ENCODE peak calls at places on chromosomes 4 and X, in six cellular contexts. One of them, this sample, is unnamed.

GRCh38 chr4:186201535-186202230 is 10.3 kb downstream of the CYP4V2 start:
- DNase-seq in WERI-Rb-1: peak
- DNase-seq in fibroblast of pulmonary artery: peak
- DNase-seq in HFFc6: peak
- DNase-seq in dorsolateral prefrontal cortex: no peak
- DNase-seq in left lung: no peak
- DNase-seq in this sample: peak

GRCh38 chrX:3962511-3963350 is 249.3 kb upstream of the PRKX start:
- DNase-seq in HFFc6: no peak
- DNase-seq in left lung: no peak
- DNase-seq in dorsolateral prefrontal cortex: no peak
- DNase-seq in WERI-Rb-1: no peak
- DNase-seq in fibroblast of pulmonary artery: peak
- DNase-seq in this sample: peak

GRCh38 chrX:107678957-107679740 is 50.8 kb downstream of the PRPS1 start:
- DNase-seq in left lung: peak
- DNase-seq in HFFc6: peak
- DNase-seq in fibroblast of pulmonary artery: peak
- DNase-seq in WERI-Rb-1: no peak
- DNase-seq in dorsolateral prefrontal cortex: no peak
- DNase-seq in this sample: no peak

GRCh38 chr4:153223935-153224334 is 19.7 kb downstream of the TRIM2 start:
- DNase-seq in HFFc6: no peak
- DNase-seq in fibroblast of pulmonary artery: peak
- DNase-seq in WERI-Rb-1: no peak
- DNase-seq in left lung: no peak
- DNase-seq in dorsolateral prefrontal cortex: no peak
- DNase-seq in this sample: no peak

GRCh38 chrX:129845616-129846190 is 2.0 kb upstream of the ZDHHC9 start:
- DNase-seq in HFFc6: no peak
- DNase-seq in WERI-Rb-1: no peak
- DNase-seq in left lung: no peak
- DNase-seq in dorsolateral prefrontal cortex: no peak
- DNase-seq in fibroblast of pulmonary artery: no peak
- DNase-seq in this sample: no peak

GRCh38 chrX:40320819-40321218 is 223.1 kb upstream of the BCOR start:
- DNase-seq in WERI-Rb-1: no peak
- DNase-seq in fibroblast of pulmonary artery: no peak
- DNase-seq in HFFc6: no peak
- DNase-seq in dorsolateral prefrontal cortex: no peak
- DNase-seq in left lung: no peak
- DNase-seq in this sample: no peak

GRCh38 chr4:145438298-145438697 is 43.4 kb upstream of the SMAD1 start:
- DNase-seq in fibroblast of pulmonary artery: no peak
- DNase-seq in HFFc6: no peak
- DNase-seq in left lung: no peak
- DNase-seq in WERI-Rb-1: no peak
- DNase-seq in dorsolateral prefrontal cortex: no peak
- DNase-seq in this sample: no peak

GRCh38 chr4:66433706-66434105 is 763.4 kb upstream of the EPHA5 start:
- DNase-seq in WERI-Rb-1: no peak
- DNase-seq in left lung: no peak
- DNase-seq in dorsolateral prefrontal cortex: no peak
- DNase-seq in HFFc6: no peak
- DNase-seq in fibroblast of pulmonary artery: no peak
- DNase-seq in this sample: no peak

GRCh38 chr4:77308843-77309242 is 151.8 kb downstream of the CCNG2 start:
- DNase-seq in HFFc6: peak
- DNase-seq in fibroblast of pulmonary artery: peak
- DNase-seq in left lung: no peak
- DNase-seq in dorsolateral prefrontal cortex: no peak
- DNase-seq in WERI-Rb-1: no peak
- DNase-seq in this sample: no peak

GRCh38 chr4:162164881-162165528 is 1.2 kb upstream of the FSTL5 start:
- DNase-seq in WERI-Rb-1: no peak
- DNase-seq in dorsolateral prefrontal cortex: no peak
- DNase-seq in left lung: no peak
- DNase-seq in fibroblast of pulmonary artery: no peak
- DNase-seq in HFFc6: no peak
- DNase-seq in this sample: no peak
- TF ChIP-seq CTCF in WERI-Rb-1: no peak
- TF ChIP-seq CTCF in dorsolateral prefrontal cortex: no peak
- TF ChIP-seq CTCF in left lung: no peak
- TF ChIP-seq CTCF in fibroblast of pulmonary artery: no peak
- TF ChIP-seq CTCF in HFFc6: no peak
- TF ChIP-seq CTCF in this sample: no peak

DNA sequence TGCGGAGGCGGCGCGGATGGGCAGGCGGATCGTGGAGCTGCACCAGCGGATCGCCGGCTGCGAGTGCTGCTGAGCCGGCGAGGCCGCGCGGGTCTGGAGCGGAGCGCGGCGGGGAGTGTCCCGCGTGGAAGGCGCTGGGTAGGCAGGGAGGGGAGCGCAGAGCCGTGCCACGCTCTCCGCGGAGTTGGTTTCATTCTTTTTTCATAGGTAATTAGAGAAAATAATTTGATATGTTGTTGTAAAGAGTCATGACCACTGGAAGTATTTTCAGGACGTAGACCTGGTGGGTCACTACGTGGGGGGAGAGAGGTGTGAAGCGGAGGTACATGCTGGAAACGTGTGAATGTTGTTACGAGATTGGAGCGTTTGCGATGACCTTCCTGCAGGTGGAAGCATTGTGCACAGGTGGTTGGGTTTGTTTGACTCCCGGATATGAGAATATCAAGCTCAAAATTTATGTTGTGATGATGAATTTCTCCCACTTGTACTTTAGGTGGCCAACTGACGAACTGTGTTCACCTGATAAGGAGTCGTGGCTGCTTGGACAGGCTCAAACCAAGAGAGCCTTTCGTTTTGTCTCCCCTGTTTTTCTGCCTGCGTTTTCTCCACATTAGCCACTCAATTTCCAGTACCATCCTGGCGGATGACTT is 19.1 kb upstream of the S100P start:
- DNase-seq in WERI-Rb-1: peak
- DNase-seq in HFFc6: no peak
- DNase-seq in dorsolateral prefrontal cortex: no peak
- DNase-seq in fibroblast of pulmonary artery: peak
- DNase-seq in left lung: no peak
- DNase-seq in this sample: no peak
- TF ChIP-seq CTCF in WERI-Rb-1: peak
- TF ChIP-seq CTCF in HFFc6: peak
- TF ChIP-seq CTCF in dorsolateral prefrontal cortex: no peak
- TF ChIP-seq CTCF in fibroblast of pulmonary artery: peak
- TF ChIP-seq CTCF in left lung: no peak
- TF ChIP-seq CTCF in this sample: peak

DNA sequence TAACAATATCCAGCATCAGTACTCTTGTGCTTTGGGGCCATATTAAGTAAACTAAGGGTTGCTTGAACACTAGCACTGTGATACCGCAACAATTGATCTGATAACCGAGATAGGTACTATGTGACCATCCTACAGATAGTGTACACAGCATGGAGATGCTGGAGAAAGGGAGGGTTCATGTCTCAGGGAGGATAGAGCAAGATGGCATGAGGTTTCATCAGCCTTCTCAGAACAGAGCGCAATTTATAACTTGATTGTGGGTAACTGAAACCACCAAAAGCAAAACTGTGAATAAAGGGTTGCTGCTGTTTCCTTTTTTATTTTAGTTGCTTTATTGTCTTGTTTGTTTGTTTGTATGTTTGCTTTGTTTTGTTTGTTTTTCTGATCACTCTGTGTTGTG is 1449.7 kb downstream of the PCDH7 start:
- DNase-seq in HFFc6: no peak
- DNase-seq in WERI-Rb-1: no peak
- DNase-seq in dorsolateral prefrontal cortex: no peak
- DNase-seq in left lung: no peak
- DNase-seq in fibroblast of pulmonary artery: no peak
- DNase-seq in this sample: no peak
- TF ChIP-seq CTCF in HFFc6: no peak
- TF ChIP-seq CTCF in WERI-Rb-1: no peak
- TF ChIP-seq CTCF in dorsolateral prefrontal cortex: no peak
- TF ChIP-seq CTCF in left lung: no peak
- TF ChIP-seq CTCF in fibroblast of pulmonary artery: no peak
- TF ChIP-seq CTCF in this sample: no peak

DNA sequence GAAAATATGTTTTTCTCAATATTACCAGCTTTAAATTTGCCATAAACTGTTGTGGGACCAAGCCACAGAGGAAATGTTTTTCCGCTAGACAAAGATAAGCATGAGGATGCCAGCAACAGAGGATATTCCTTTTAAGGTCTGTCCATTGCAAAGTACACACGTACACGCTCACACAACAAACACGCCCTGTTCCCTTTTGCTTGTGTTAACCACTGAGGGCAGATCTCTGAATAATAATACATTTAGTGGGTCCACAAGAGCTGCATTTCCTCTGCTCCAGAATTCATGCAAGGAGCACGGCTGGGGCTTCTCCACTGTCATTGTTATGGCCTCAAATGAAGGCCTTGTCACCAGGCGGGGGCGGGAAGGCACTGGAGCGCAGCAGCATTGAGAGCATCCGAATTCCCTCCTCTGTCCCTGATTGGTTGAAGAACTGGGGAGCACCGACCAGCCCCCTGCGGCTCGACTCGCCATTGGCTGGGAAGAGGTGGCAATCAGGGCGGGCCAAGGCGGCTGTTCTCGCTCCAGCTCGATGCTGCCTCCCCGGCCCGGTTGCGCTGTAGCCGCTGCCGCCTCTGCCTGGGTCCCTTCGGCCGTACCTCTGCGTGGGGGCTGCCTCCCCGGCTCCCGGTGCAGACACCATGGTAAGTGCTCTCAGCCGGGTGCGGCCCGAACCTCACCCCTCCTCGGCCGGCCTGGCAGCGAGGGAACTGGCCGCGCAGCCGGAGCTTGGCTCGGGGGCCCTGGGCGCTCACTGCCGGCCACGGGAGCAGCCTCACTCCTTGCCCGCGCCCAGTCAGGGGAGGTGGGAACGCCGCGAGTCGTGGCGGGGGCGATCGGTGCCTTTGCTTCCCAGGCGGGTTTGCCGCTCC is at the start of gene GUCY1B1:
- DNase-seq in HFFc6: peak
- DNase-seq in dorsolateral prefrontal cortex: peak
- DNase-seq in left lung: peak
- DNase-seq in fibroblast of pulmonary artery: peak
- DNase-seq in WERI-Rb-1: peak
- DNase-seq in this sample: peak
- TF ChIP-seq CTCF in HFFc6: peak
- TF ChIP-seq CTCF in dorsolateral prefrontal cortex: peak
- TF ChIP-seq CTCF in left lung: peak
- TF ChIP-seq CTCF in fibroblast of pulmonary artery: peak
- TF ChIP-seq CTCF in WERI-Rb-1: peak
- TF ChIP-seq CTCF in this sample: no peak

DNA sequence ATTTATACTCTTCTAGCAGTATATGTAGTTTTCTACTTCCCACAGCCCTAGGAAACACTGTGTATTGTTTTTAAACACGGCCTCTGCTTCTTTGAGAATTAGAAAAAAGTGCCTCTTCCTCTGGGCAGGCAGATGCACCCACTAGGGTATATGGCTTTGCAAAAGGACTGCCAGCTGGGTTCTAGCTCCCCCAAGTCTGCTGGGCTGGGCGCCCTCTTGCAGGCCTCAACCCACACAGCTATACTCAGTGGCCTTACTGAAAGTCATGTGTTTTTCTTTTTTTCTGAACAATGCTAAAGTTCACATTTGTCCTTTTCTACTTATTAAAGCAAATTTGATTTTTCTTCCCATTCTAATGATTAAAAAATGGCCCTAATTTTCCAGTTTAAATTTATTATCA is 35.5 kb upstream of the BMPR1B start:
- DNase-seq in left lung: no peak
- DNase-seq in fibroblast of pulmonary artery: no peak
- DNase-seq in dorsolateral prefrontal cortex: no peak
- DNase-seq in HFFc6: no peak
- DNase-seq in WERI-Rb-1: no peak
- DNase-seq in this sample: no peak
- TF ChIP-seq CTCF in left lung: no peak
- TF ChIP-seq CTCF in fibroblast of pulmonary artery: no peak
- TF ChIP-seq CTCF in dorsolateral prefrontal cortex: no peak
- TF ChIP-seq CTCF in HFFc6: no peak
- TF ChIP-seq CTCF in WERI-Rb-1: no peak
- TF ChIP-seq CTCF in this sample: no peak

GRCh38 chr4:69095301-69095731 is 958 bp upstream of the UGT2B7 start:
- DNase-seq in dorsolateral prefrontal cortex: no peak
- DNase-seq in WERI-Rb-1: no peak
- DNase-seq in HFFc6: peak
- DNase-seq in fibroblast of pulmonary artery: peak
- DNase-seq in left lung: no peak
- DNase-seq in this sample: no peak

GRCh38 chr4:69092190-69092589 is 4.1 kb upstream of the UGT2B7 start:
- DNase-seq in dorsolateral prefrontal cortex: no peak
- DNase-seq in WERI-Rb-1: no peak
- DNase-seq in fibroblast of pulmonary artery: peak
- DNase-seq in HFFc6: peak
- DNase-seq in left lung: no peak
- DNase-seq in this sample: no peak

GRCh38 chr4:69096111-69096656 is at the start of gene UGT2B7:
- DNase-seq in dorsolateral prefrontal cortex: no peak
- DNase-seq in HFFc6: no peak
- DNase-seq in left lung: no peak
- DNase-seq in WERI-Rb-1: no peak
- DNase-seq in fibroblast of pulmonary artery: no peak
- DNase-seq in this sample: no peak

GRCh38 chr4:69093681-69094080 is 2.6 kb upstream of the UGT2B7 start:
- DNase-seq in WERI-Rb-1: no peak
- DNase-seq in left lung: no peak
- DNase-seq in dorsolateral prefrontal cortex: no peak
- DNase-seq in fibroblast of pulmonary artery: no peak
- DNase-seq in HFFc6: no peak
- DNase-seq in this sample: no peak

DNA sequence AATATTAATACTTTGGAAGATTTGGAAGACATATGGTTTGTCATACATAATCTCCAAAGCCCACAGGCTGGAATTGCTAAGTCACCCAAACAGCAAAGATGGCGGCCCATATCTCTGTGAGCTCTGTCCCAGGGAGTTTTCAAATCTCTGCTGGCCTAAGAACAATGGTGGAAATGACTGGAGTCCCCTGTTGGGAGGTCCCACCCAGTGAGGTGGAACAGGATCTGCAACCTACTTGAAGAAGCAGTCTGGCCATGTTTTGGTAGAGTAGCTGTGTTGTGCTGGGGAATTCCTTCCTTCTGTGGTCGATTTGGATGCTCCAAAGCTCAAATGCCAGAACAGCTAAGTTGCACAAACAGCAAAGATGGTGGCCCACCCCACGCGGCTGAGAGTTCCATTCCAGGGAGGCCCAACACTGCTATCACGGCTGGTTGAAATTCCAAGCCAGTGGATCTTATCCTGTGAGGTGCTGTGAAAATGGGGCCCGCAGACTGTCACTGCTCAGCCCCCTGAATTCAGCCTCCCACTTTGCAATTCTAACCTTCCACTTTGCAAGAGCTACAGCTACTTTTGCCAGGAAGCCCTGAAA is 3.2 kb upstream of the UGT2B7 start:
- DNase-seq in HFFc6: no peak
- DNase-seq in fibroblast of pulmonary artery: no peak
- DNase-seq in left lung: no peak
- DNase-seq in WERI-Rb-1: no peak
- DNase-seq in dorsolateral prefrontal cortex: no peak
- DNase-seq in this sample: no peak
- TF ChIP-seq CTCF in HFFc6: no peak
- TF ChIP-seq CTCF in fibroblast of pulmonary artery: no peak
- TF ChIP-seq CTCF in left lung: no peak
- TF ChIP-seq CTCF in WERI-Rb-1: no peak
- TF ChIP-seq CTCF in dorsolateral prefrontal cortex: no peak
- TF ChIP-seq CTCF in this sample: no peak